ENCODE peak calls at places on chromosomes 13 and 19, in nine cellular contexts. Y is NCI-H1694 treated with DMSO at 0.1 percent for 48 hours, N is NCI-H1930, A is C1 segment of cervical spinal cord, C is lower leg skin, E is psoas muscle, X is HEK293T, U is HT-29, G is mesendoderm. K is an unnamed sample.

GRCh38 chr13:25286969-25287961 is at the start of gene MTMR6:
- DNase-seq in Y (peak; percentile 72), N (peak; percentile 89), A (peak; percentile 91), C (peak; percentile 99), E (peak; percentile 97), X (peak; percentile 81), U (peak; percentile 96), G (peak; percentile 91), K (peak; percentile 73)

GRCh38 chr19:7550169-7550770 is 14.8 kb downstream of the PNPLA6 start:
- DNase-seq in Y (no peak), N (no peak), A (no peak), C (no peak), E (peak; percentile 63), X (no peak), U (no peak), G (no peak), K (no peak)

GRCh38 chr19:11530432-11530831 is 1.5 kb upstream of the ECSIT start:
- DNase-seq in Y (peak; percentile 81), N (peak; percentile 88), A (peak; percentile 83), C (peak; percentile 88), E (peak; percentile 86), X (peak; percentile 37), U (peak; percentile 72), G (peak; percentile 97), K (peak; percentile 95)

GRCh38 chr19:2022289-2022688 is 6.8 kb upstream of the BTBD2 start:
- DNase-seq in Y (no peak), N (no peak), A (no peak), C (no peak), E (no peak), X (no peak), U (no peak), G (no peak), K (no peak)

GRCh38 chr13:76872686-76873085 is 13.5 kb downstream of the KCTD12 start:
- DNase-seq in Y (no peak), N (no peak), A (no peak), C (no peak), E (no peak), X (no peak), U (no peak), G (no peak), K (no peak)

GRCh38 chr13:110971486-110971885 is 56.6 kb upstream of the ANKRD10 start:
- DNase-seq in Y (no peak), N (no peak), A (no peak), C (peak; percentile 74), E (no peak), X (no peak), U (peak; percentile 76), G (no peak), K (no peak)

GRCh38 chr13:59408738-59409137 is 755.0 kb downstream of the DIAPH3 start:
- DNase-seq in Y (no peak), N (no peak), A (no peak), C (no peak), E (no peak), X (no peak), U (no peak), G (no peak), K (no peak)

GRCh38 chr13:50923272-50923671 is 13.7 kb downstream of the RNASEH2B start:
- DNase-seq in Y (no peak), N (no peak), A (no peak), C (no peak), E (no peak), X (no peak), U (no peak), G (no peak), K (no peak)